ENCODE peak calls at places on chromosomes 6 and 20, in four cellular contexts. Q is breast epithelium, H is A673, S is pancreas. K is an unnamed sample. For H3K36me3, the result is how much of the 10 kb centered on the place peaks cover.

GRCh38 chr6:10316327-10316726 is 98.5 kb downstream of the TFAP2A start:
- DNase-seq in S (no peak), H (no peak), Q (peak), K (no peak)

GRCh38 chr6:13810688-13811446 is 3.5 kb downstream of the MCUR1 start:
- DNase-seq in H (no peak), Q (no peak), S (no peak), K (no peak)

GRCh38 chr6:116557863-116558262 is 4.3 kb downstream of the CALHM4 start:
- DNase-seq in Q (peak), S (no peak), H (peak), K (no peak)

GRCh38 chr6:170344631-170345576 is 38.3 kb downstream of the FAM120B start:
- DNase-seq in H (peak), S (no peak), Q (no peak), K (no peak)

GRCh38 chr6:110874880-110875547 is 429 bp downstream of the AMD1 start:
- DNase-seq in S (peak), Q (no peak), H (peak), K (peak)

GRCh38 chr20:43843965-43844660 is 70.5 kb upstream of the TOX2 start:
- DNase-seq in S (no peak), Q (no peak), H (no peak), K (no peak)

GRCh38 chr6:120675886-120676285 is 658.4 kb downstream of the TBC1D32 start:
- DNase-seq in H (no peak), S (no peak), Q (no peak), K (no peak)

GRCh38 chr6:110708295-110708965 is 106.8 kb downstream of the CDK19 start:
- DNase-seq in S (no peak), H (no peak), Q (no peak), K (no peak)

GRCh38 chr20:19775353-19776201 is 17.5 kb downstream of the RIN2 start:
- DNase-seq in H (no peak), S (no peak), Q (no peak), K (peak)

GRCh38 chr20:63140683-63141433 is 75.1 kb downstream of the YTHDF1 start:
- DNase-seq in H (no peak), Q (no peak), S (no peak), K (no peak)

GRCh38 chr20:63141531-63141930 is 74.4 kb downstream of the YTHDF1 start:
- DNase-seq in Q (no peak), S (no peak), H (no peak), K (no peak)

GRCh38 chr20:63139369-63139768 is 76.6 kb downstream of the YTHDF1 start:
- DNase-seq in H (no peak), Q (no peak), S (no peak), K (peak)

GRCh38 chr20:63138855-63139341 is 77.0 kb downstream of the YTHDF1 start:
- DNase-seq in S (no peak), Q (no peak), H (no peak), K (no peak)

GRCh38 chr20:63139856-63140255 is 76.1 kb downstream of the YTHDF1 start:
- DNase-seq in S (no peak), H (no peak), Q (no peak), K (peak)
- H3K4me3 ChIP-seq in S (no peak), H (no peak), Q (no peak), K (no peak)

DNA sequence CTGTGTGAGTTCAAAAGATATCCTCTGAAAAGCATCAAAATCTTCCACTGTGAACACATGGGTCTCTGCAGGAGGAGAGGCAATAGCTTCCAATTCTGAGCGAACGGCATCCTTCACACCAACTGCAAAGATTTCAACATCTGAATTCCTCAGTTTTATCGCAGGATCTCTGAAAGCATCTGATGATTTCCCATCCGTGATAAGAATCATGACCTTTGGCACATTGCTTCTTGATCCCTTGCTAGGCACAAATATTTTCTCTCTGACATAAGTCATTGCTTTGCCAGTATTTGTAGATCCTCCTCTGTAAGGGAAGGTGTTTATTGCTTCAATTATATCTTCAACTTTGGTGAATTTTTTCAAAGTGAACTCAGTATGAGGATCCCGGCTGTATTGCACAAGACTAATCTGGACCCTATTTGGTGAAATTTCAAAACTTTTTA is 22.7 kb downstream of the COL12A1 start:
- DNase-seq in Q (no peak), H (no peak), S (no peak), K (peak)
- H3K36me3 ChIP-seq in Q (under half), H (under half), S (under half), K (under half)

GRCh38 chr6:29755295-29755871 is 32.1 kb downstream of the HLA-F start:
- DNase-seq in H (no peak), S (no peak), Q (no peak), K (no peak)
- TF ChIP-seq CTCF in H (no peak), S (no peak), Q (no peak), K (no peak)

DNA sequence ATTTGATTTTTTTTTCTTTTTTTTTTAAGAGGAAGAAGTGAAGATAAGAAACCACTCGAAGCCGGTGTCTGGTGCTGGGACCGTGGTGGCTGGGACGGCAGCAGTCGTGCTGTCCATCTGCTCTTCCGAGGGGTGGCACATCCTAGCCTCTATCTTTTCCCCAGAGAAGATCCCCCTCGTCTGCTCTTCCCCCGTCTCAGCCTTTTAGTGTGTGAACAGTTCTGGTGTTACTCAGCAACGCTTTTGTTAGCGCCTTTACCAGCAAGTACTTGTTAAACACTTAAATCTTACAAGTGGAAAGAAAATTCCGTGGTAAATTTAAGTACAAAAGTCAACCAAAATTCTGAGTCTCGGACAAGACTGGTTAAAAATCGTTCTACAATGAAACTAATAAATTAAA is 90.1 kb downstream of the RSPH3 start:
- DNase-seq in H (no peak), Q (no peak), S (no peak), K (no peak)
- H3K4me3 ChIP-seq in H (no peak), Q (no peak), S (no peak), K (no peak)

GRCh38 chr6:75145976-75146375 is 59.9 kb downstream of the COL12A1 start:
- DNase-seq in S (no peak), H (peak), Q (no peak), K (no peak)
- H3K36me3 ChIP-seq in S (under half), H (under half), Q (under half), K (under half)

GRCh38 chr20:63280929-63281545 is 8.4 kb downstream of the ARFGAP1 start:
- DNase-seq in H (no peak), S (no peak), Q (no peak), K (peak)
- TF ChIP-seq CTCF in H (peak), S (no peak), Q (no peak), K (peak)